ENCODE peak calls at places on chromosomes 11 and 22, in ten cellular contexts. X is EH; E is NCI-H748 treated with DMSO at 0.1 percent for 48 hours; V is testis; T is HuH-7; D is activated T-cell treated with anti-CD3 and anti-CD28 coated beads, Interleukin-2, amount 50 U/mL, for 24 hours; R is activated CD4-positive, alpha-beta T cell treated with anti-CD3 and anti-CD28 coated beads for 4 hours; W is amygdala; M is substantia nigra; O is lung. H is an unnamed sample.

GRCh38 chr11:74905326-74905725 is 43.6 kb downstream of the XRRA1 start:
- DNase-seq in R (no peak), D (no peak), X (no peak), T (no peak), V (no peak), O (no peak), E (no peak), M (no peak), W (no peak), H (no peak)

GRCh38 chr11:33735426-33736147 is 636 bp downstream of the CD59 start:
- DNase-seq in W (no peak), M (peak), R (peak), V (peak), T (peak), D (peak), X (peak), E (no peak), O (peak), H (peak)

GRCh38 chr22:31537019-31537535 is 40.7 kb downstream of the SFI1 start:
- DNase-seq in D (peak), E (no peak), M (no peak), T (no peak), O (no peak), R (no peak), X (no peak), W (no peak), V (no peak), H (no peak)

GRCh38 chr22:46175631-46176030 is 25.3 kb downstream of the PPARA start:
- DNase-seq in X (peak), T (no peak), D (no peak), R (no peak), W (no peak), V (no peak), E (no peak), O (no peak), M (no peak), H (no peak)

GRCh38 chr11:43810929-43811596 is 69.6 kb upstream of the ALKBH3 start:
- DNase-seq in M (no peak), X (no peak), V (no peak), E (no peak), T (no peak), W (no peak), R (no peak), D (no peak), O (no peak), H (peak)

GRCh38 chr11:134654161-134654915 is 242.3 kb upstream of the B3GAT1 start:
- DNase-seq in O (peak), W (no peak), R (no peak), T (no peak), V (no peak), D (peak), E (no peak), M (no peak), X (no peak), H (no peak)

GRCh38 chr11:65487467-65488272 is 11.2 kb upstream of the MALAT1 start:
- DNase-seq in D (no peak), V (peak), O (peak), R (no peak), T (peak), W (peak), X (peak), M (peak), E (peak), H (peak)

GRCh38 chr22:23243006-23243573 is 62.8 kb downstream of the BCR start:
- DNase-seq in V (no peak), R (peak), O (no peak), X (no peak), T (no peak), D (peak), E (no peak), M (no peak), W (no peak), H (no peak)

GRCh38 chr11:108034034-108034433 is 25.3 kb downstream of the CUL5 start:
- DNase-seq in W (no peak), D (no peak), R (no peak), T (no peak), V (no peak), E (no peak), X (no peak), M (no peak), O (no peak), H (no peak)

GRCh38 chr11:116840224-116840745 is 2.9 kb upstream of the APOA1 start:
- DNase-seq in W (no peak), O (no peak), M (peak), E (no peak), D (no peak), V (no peak), R (no peak), X (peak), T (peak), H (no peak)

GRCh38 chr11:3159296-3160190 is 5.6 kb downstream of the OSBPL5 start:
- DNase-seq in X (peak), V (peak), R (no peak), M (peak), O (peak), T (no peak), E (no peak), W (no peak), D (no peak), H (peak)

GRCh38 chr11:636511-637332 is at the start of gene DRD4:
- DNase-seq in W (no peak), D (no peak), E (no peak), T (no peak), R (no peak), O (no peak), X (peak), M (no peak), V (no peak), H (no peak)

GRCh38 chr11:65366340-65366773 is 11.8 kb downstream of the TIGD3 start:
- DNase-seq in V (peak), R (peak), E (peak), X (peak), T (peak), D (no peak), W (no peak), M (peak), O (no peak), H (peak)

GRCh38 chr11:16612801-16613400 is 125.5 kb upstream of the C11orf58 start:
- DNase-seq in R (no peak), W (no peak), E (peak), D (no peak), X (peak), V (no peak), O (no peak), M (no peak), T (no peak), H (no peak)

H was measured in adrenal gland.